ENCODE peak calls at places on chromosomes 6 and 20, in four cellular contexts. One of them, this sample, is unnamed. For H3K4me1 and H3K36me3, the result is how much of the 10 kb centered on the place peaks cover.

GRCh38 chr6:135159531-135159930 is 21.6 kb upstream of the MYB start:
- DNase-seq in thoracic aorta: no peak
- DNase-seq in body of pancreas: no peak
- DNase-seq in stomach: no peak
- DNase-seq in this sample: no peak

GRCh38 chr20:50654899-50655298 is 36.4 kb downstream of the RIPOR3 start:
- DNase-seq in body of pancreas: no peak
- DNase-seq in stomach: no peak
- DNase-seq in thoracic aorta: no peak
- DNase-seq in this sample: no peak

GRCh38 chr20:22619272-22619671 is 34.9 kb upstream of the FOXA2 start:
- DNase-seq in stomach: no peak
- DNase-seq in thoracic aorta: no peak
- DNase-seq in body of pancreas: no peak
- DNase-seq in this sample: no peak

GRCh38 chr20:23141016-23141415 is 54.9 kb upstream of the CD93 start:
- DNase-seq in stomach: no peak
- DNase-seq in thoracic aorta: no peak
- DNase-seq in body of pancreas: peak
- DNase-seq in this sample: no peak

GRCh38 chr20:63154395-63154794 is 61.5 kb downstream of the YTHDF1 start:
- DNase-seq in thoracic aorta: no peak
- DNase-seq in stomach: no peak
- DNase-seq in body of pancreas: no peak
- DNase-seq in this sample: no peak

GRCh38 chr6:27700337-27700736 is 211.9 kb downstream of the OR2B2 start:
- DNase-seq in thoracic aorta: no peak
- DNase-seq in body of pancreas: no peak
- DNase-seq in stomach: no peak
- DNase-seq in this sample: no peak

GRCh38 chr6:151534576-151534975 is 40.8 kb downstream of the CCDC170 start:
- DNase-seq in body of pancreas: no peak
- DNase-seq in stomach: no peak
- DNase-seq in thoracic aorta: no peak
- DNase-seq in this sample: no peak

GRCh38 chr6:15504040-15504491 is 158.8 kb downstream of the DTNBP1 start:
- DNase-seq in stomach: no peak
- DNase-seq in thoracic aorta: no peak
- DNase-seq in body of pancreas: peak
- DNase-seq in this sample: no peak

GRCh38 chr6:88490865-88491264 is 324.7 kb upstream of the CNR1 start:
- DNase-seq in stomach: no peak
- DNase-seq in thoracic aorta: no peak
- DNase-seq in body of pancreas: no peak
- DNase-seq in this sample: no peak

GRCh38 chr20:24736131-24736843 is 212.8 kb upstream of the CST7 start:
- DNase-seq in body of pancreas: no peak
- DNase-seq in thoracic aorta: no peak
- DNase-seq in stomach: no peak
- DNase-seq in this sample: no peak

GRCh38 chr6:56220078-56220477 is 27.3 kb downstream of the COL21A1 start:
- DNase-seq in stomach: no peak
- DNase-seq in body of pancreas: no peak
- DNase-seq in thoracic aorta: no peak
- DNase-seq in this sample: no peak

GRCh38 chr6:37919417-37920157 is 100.1 kb downstream of the ZFAND3 start:
- DNase-seq in thoracic aorta: no peak
- DNase-seq in body of pancreas: no peak
- DNase-seq in stomach: no peak
- DNase-seq in this sample: no peak

GRCh38 chr6:126661646-126662045 is 321.7 kb downstream of the CENPW start:
- DNase-seq in stomach: no peak
- DNase-seq in body of pancreas: no peak
- DNase-seq in thoracic aorta: no peak
- DNase-seq in this sample: no peak

GRCh38 chr6:166627875-166628849 is 1.1 kb upstream of the RPS6KA2 start:
- DNase-seq in stomach: peak
- DNase-seq in body of pancreas: peak
- DNase-seq in thoracic aorta: no peak
- DNase-seq in this sample: no peak

GRCh38 chr6:128597956-128598355 is 77.6 kb upstream of the PTPRK start:
- DNase-seq in thoracic aorta: no peak
- DNase-seq in body of pancreas: no peak
- DNase-seq in stomach: no peak
- DNase-seq in this sample: no peak

GRCh38 chr6:33418690-33419291 is 884 bp upstream of the CUTA start:
- DNase-seq in body of pancreas: no peak
- DNase-seq in stomach: no peak
- DNase-seq in thoracic aorta: no peak
- DNase-seq in this sample: no peak

GRCh38 chr6:129936329-129937165 is 75.4 kb upstream of the TMEM244 start:
- DNase-seq in body of pancreas: peak
- DNase-seq in thoracic aorta: no peak
- DNase-seq in stomach: peak
- DNase-seq in this sample: peak

GRCh38 chr6:142647436-142648389 is 297.3 kb downstream of the HIVEP2 start:
- DNase-seq in thoracic aorta: no peak
- DNase-seq in body of pancreas: no peak
- DNase-seq in stomach: no peak
- DNase-seq in this sample: no peak

DNA sequence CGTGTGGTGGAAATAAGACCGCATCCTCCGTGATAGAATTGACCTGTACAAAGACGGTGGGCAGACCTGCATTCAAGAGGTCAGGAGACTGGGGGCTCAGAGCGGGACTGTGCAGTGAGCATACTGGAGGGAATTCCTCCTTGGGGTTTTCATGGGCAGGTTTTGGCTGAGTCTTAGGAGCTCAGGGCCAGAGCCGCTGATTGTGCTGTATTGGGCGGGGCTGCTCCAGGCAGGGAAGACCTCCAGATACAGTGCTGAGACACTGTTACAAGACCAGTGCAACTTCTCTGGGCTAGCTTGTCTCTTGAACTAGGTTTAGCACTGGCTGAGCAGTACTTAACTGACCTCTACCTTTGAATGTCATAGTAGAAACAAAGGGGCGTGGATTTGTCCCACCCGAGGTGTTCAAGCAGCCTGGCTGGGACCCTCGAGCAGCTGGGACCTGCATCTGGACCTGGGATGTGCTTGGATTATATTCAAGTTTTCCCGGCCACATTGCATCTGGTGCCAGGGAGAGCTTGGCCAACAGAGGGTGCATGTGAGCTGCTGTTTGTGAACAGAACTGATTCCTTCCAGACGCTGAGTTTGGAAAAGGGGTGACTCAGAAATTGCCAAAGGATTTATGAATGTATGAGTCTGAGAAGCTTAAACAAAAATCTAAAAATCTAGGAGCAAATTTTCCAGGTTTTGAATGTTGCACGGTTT is 33.4 kb upstream of the SLC22A1 start:
- DNase-seq in thoracic aorta: peak
- DNase-seq in stomach: peak
- DNase-seq in body of pancreas: peak
- DNase-seq in this sample: peak
- TF ChIP-seq CTCF in thoracic aorta: peak
- TF ChIP-seq CTCF in stomach: peak
- TF ChIP-seq CTCF in body of pancreas: peak
- TF ChIP-seq CTCF in this sample: peak

DNA sequence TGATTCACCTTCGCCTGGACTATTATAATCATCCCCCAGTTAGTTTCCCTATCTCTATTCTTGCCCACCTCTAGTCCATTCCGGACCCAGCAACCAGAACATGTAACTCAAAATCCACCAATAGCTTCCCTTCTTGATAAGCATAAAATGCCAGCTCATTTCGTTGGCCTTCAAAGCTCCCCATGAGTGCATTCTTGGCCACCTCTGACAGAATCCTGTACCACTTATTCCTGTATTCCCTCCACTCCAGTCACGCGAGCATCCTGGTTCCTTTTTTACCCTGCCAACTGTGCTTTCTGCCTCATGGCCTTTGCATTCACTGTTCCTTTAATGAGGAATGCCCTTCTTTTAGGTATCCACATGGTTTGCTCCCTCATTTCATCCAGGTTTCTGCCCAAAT is 36.7 kb downstream of the CYP24A1 start:
- DNase-seq in thoracic aorta: no peak
- DNase-seq in body of pancreas: no peak
- DNase-seq in stomach: no peak
- DNase-seq in this sample: no peak
- H3K4me1 ChIP-seq in thoracic aorta: under half
- H3K4me1 ChIP-seq in body of pancreas: under half
- H3K4me1 ChIP-seq in stomach: under half
- H3K4me1 ChIP-seq in this sample: under half

GRCh38 chr6:3009930-3010329 is 10.2 kb downstream of the NQO2 start:
- DNase-seq in body of pancreas: no peak
- DNase-seq in thoracic aorta: no peak
- DNase-seq in stomach: no peak
- DNase-seq in this sample: no peak

GRCh38 chr6:3013901-3014674 is 14.4 kb downstream of the NQO2 start:
- DNase-seq in stomach: no peak
- DNase-seq in thoracic aorta: no peak
- DNase-seq in body of pancreas: no peak
- DNase-seq in this sample: no peak

GRCh38 chr6:3011158-3011557 is 11.5 kb downstream of the NQO2 start:
- DNase-seq in body of pancreas: no peak
- DNase-seq in thoracic aorta: no peak
- DNase-seq in stomach: no peak
- DNase-seq in this sample: no peak

GRCh38 chr6:3013486-3013885 is 13.8 kb downstream of the NQO2 start:
- DNase-seq in body of pancreas: no peak
- DNase-seq in stomach: peak
- DNase-seq in thoracic aorta: no peak
- DNase-seq in this sample: no peak

DNA sequence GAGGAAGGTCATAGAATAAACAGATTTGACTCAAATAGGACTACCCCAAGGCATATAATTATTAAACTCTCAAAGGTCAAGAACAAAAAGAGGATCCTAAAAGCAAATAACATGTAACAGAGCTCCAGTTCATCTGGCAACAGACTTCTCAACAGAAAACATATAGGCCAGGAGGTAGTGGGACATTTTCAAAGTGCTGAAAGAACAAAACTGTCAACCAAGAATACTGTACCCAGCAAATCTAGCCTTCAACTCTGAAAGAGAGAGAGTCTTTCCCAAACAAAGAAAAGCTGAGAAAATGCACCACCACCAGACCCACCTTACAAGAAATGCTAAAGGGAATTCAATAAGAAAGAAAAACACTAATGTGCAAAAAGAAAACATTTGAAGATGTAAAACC is 11.9 kb downstream of the NQO2 start:
- DNase-seq in stomach: no peak
- DNase-seq in body of pancreas: no peak
- DNase-seq in thoracic aorta: no peak
- DNase-seq in this sample: no peak
- H3K36me3 ChIP-seq in stomach: half or more
- H3K36me3 ChIP-seq in body of pancreas: under half
- H3K36me3 ChIP-seq in thoracic aorta: half or more
- H3K36me3 ChIP-seq in this sample: under half

GRCh38 chr6:116550796-116551195 is 2.8 kb upstream of the CALHM4 start:
- DNase-seq in body of pancreas: no peak
- DNase-seq in stomach: no peak
- DNase-seq in thoracic aorta: no peak
- DNase-seq in this sample: no peak

GRCh38 chr6:116556065-116556464 is 2.5 kb downstream of the CALHM4 start:
- DNase-seq in body of pancreas: no peak
- DNase-seq in thoracic aorta: no peak
- DNase-seq in stomach: no peak
- DNase-seq in this sample: no peak

GRCh38 chr6:116557863-116558262 is 4.3 kb downstream of the CALHM4 start:
- DNase-seq in stomach: no peak
- DNase-seq in body of pancreas: no peak
- DNase-seq in thoracic aorta: no peak
- DNase-seq in this sample: no peak

GRCh38 chr6:116556814-116557403 is 3.4 kb downstream of the CALHM4 start:
- DNase-seq in body of pancreas: no peak
- DNase-seq in stomach: no peak
- DNase-seq in thoracic aorta: no peak
- DNase-seq in this sample: no peak

GRCh38 chr6:116553451-116553850 is at the start of gene CALHM4:
- DNase-seq in body of pancreas: no peak
- DNase-seq in stomach: no peak
- DNase-seq in thoracic aorta: no peak
- DNase-seq in this sample: no peak
- TF ChIP-seq CTCF in body of pancreas: no peak
- TF ChIP-seq CTCF in stomach: no peak
- TF ChIP-seq CTCF in thoracic aorta: no peak
- TF ChIP-seq CTCF in this sample: no peak

GRCh38 chr6:111823012-111823411 is 50.2 kb downstream of the FYN start:
- DNase-seq in thoracic aorta: no peak
- DNase-seq in stomach: no peak
- DNase-seq in body of pancreas: no peak
- DNase-seq in this sample: no peak

GRCh38 chr6:111823831-111824607 is 49.2 kb downstream of the FYN start:
- DNase-seq in thoracic aorta: no peak
- DNase-seq in stomach: no peak
- DNase-seq in body of pancreas: no peak
- DNase-seq in this sample: no peak

GRCh38 chr6:111828799-111829198 is 44.5 kb downstream of the FYN start:
- DNase-seq in stomach: no peak
- DNase-seq in thoracic aorta: no peak
- DNase-seq in body of pancreas: no peak
- DNase-seq in this sample: no peak

GRCh38 chr6:111824608-111825337 is 48.5 kb downstream of the FYN start:
- DNase-seq in body of pancreas: no peak
- DNase-seq in stomach: no peak
- DNase-seq in thoracic aorta: no peak
- DNase-seq in this sample: no peak

DNA sequence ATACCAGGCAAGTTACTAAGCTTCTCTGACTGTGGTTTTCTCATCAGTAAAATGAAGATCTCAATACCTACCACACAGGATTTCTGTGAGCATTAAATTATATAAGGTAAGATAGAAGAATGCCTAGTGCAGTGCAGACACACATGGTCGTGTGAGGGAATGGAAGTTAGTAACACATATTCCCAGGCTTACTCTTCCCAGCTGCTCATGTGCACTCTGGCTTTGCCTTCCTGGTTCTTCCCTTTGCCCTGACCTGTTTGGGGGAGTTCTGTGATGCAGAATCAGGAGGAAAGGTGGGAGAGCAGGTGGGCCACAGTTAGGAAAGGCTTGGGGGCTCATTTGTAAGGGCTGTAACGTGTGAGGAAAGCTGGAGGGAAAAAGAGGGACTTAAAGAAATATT is 47.8 kb downstream of the FYN start:
- DNase-seq in body of pancreas: no peak
- DNase-seq in stomach: no peak
- DNase-seq in thoracic aorta: no peak
- DNase-seq in this sample: no peak
- H3K4me1 ChIP-seq in body of pancreas: under half
- H3K4me1 ChIP-seq in stomach: under half
- H3K4me1 ChIP-seq in thoracic aorta: under half
- H3K4me1 ChIP-seq in this sample: under half